ENCODE peak calls at places on chromosomes 5 and 9, in nine cellular contexts. Q, C, O, K, L, X, W, T and G are unnamed samples.
A peak's percentile ranks its signal among the peaks of the same experiment; 100 is the strongest.

GRCh38 chr9:123645762-123646161 is 284.2 kb downstream of the DENND1A start:
- DNase-seq in Q (no peak), C (no peak), O (no peak), K (no peak), L (no peak), X (no peak), W (no peak), T (no peak), G (no peak)

GRCh38 chr5:107217721-107218130 is 453.0 kb downstream of the EFNA5 start:
- DNase-seq in Q (no peak), C (no peak), O (no peak), K (peak; percentile 92), L (no peak), X (no peak), W (no peak), T (no peak), G (no peak)

GRCh38 chr9:109816490-109816889 is 36.5 kb downstream of the PALM2AKAP2 start:
- DNase-seq in Q (no peak), C (no peak), O (no peak), K (no peak), L (peak; percentile 98), X (no peak), W (peak; percentile 65), T (no peak), G (no peak)

GRCh38 chr5:160213537-160213936 is 15.8 kb upstream of the FABP6 start:
- DNase-seq in Q (no peak), C (no peak), O (no peak), K (no peak), L (no peak), X (no peak), W (no peak), T (no peak), G (no peak)

GRCh38 chr5:77774981-77775772 is 962 bp downstream of the TBCA start:
- DNase-seq in Q (no peak), C (no peak), O (no peak), K (no peak), L (no peak), X (no peak), W (no peak), T (no peak), G (no peak)

GRCh38 chr5:150181035-150181434 is 8.8 kb upstream of the SLC6A7 start:
- DNase-seq in Q (peak; percentile 80), C (no peak), O (no peak), K (no peak), L (no peak), X (no peak), W (no peak), T (no peak), G (no peak)

GRCh38 chr5:111262815-111263214 is 38.6 kb downstream of the CAMK4 start:
- DNase-seq in Q (no peak), C (no peak), O (no peak), K (no peak), L (no peak), X (no peak), W (no peak), T (no peak), G (no peak)

GRCh38 chr5:133830911-133831310 is 137.5 kb downstream of the C5orf15 start:
- DNase-seq in Q (no peak), C (no peak), O (no peak), K (peak; percentile 32), L (no peak), X (no peak), W (no peak), T (no peak), G (no peak)

GRCh38 chr9:115015018-115015635 is 84.7 kb upstream of the TNFSF8 start:
- DNase-seq in Q (peak; percentile 44), C (peak; percentile 15), O (no peak), K (no peak), L (no peak), X (peak; percentile 15), W (peak; percentile 71), T (no peak), G (peak; percentile 33)

GRCh38 chr5:137866541-137867388 is 895 bp upstream of the MYOT start:
- DNase-seq in Q (no peak), C (no peak), O (no peak), K (no peak), L (no peak), X (no peak), W (no peak), T (no peak), G (no peak)

GRCh38 chr9:137320555-137321384 is 18.7 kb upstream of the NRARP start:
- DNase-seq in Q (peak; percentile 41), C (no peak), O (no peak), K (peak; percentile 63), L (no peak), X (no peak), W (no peak), T (no peak), G (peak; percentile 61)

GRCh38 chr5:141127305-141127704 is 5.7 kb downstream of the PCDHB4 start:
- DNase-seq in Q (no peak), C (no peak), O (no peak), K (no peak), L (no peak), X (no peak), W (no peak), T (no peak), G (no peak)

GRCh38 chr5:87113848-87114247 is 153.8 kb upstream of the RASA1 start:
- DNase-seq in Q (no peak), C (no peak), O (no peak), K (no peak), L (peak; percentile 59), X (no peak), W (no peak), T (no peak), G (no peak)

GRCh38 chr5:9698849-9699240 is 68.7 kb upstream of the TAS2R1 start:
- DNase-seq in Q (no peak), C (no peak), O (no peak), K (no peak), L (no peak), X (no peak), W (no peak), T (no peak), G (no peak)

GRCh38 chr9:95096381-95096780 is 221.1 kb downstream of the FANCC start:
- DNase-seq in Q (no peak), C (no peak), O (no peak), K (no peak), L (no peak), X (no peak), W (no peak), T (no peak), G (no peak)
- TF ChIP-seq CTCF in Q (no peak), C (no peak), O (peak; percentile 16), K (no peak), L (no peak), X (no peak), W (no peak), T (no peak), G (peak; percentile 14)

GRCh38 chr9:8764041-8764440 is 964.5 kb upstream of the DMAC1 start:
- DNase-seq in Q (no peak), C (no peak), O (no peak), K (no peak), L (no peak), X (no peak), W (no peak), T (no peak), G (no peak)

GRCh38 chr9:8760000-8760767 is 960.6 kb upstream of the DMAC1 start:
- DNase-seq in Q (no peak), C (no peak), O (no peak), K (no peak), L (no peak), X (no peak), W (no peak), T (no peak), G (peak; percentile 24)

GRCh38 chr9:8766096-8766495 is 966.5 kb upstream of the DMAC1 start:
- DNase-seq in Q (no peak), C (no peak), O (no peak), K (no peak), L (no peak), X (no peak), W (no peak), T (no peak), G (no peak)

DNA sequence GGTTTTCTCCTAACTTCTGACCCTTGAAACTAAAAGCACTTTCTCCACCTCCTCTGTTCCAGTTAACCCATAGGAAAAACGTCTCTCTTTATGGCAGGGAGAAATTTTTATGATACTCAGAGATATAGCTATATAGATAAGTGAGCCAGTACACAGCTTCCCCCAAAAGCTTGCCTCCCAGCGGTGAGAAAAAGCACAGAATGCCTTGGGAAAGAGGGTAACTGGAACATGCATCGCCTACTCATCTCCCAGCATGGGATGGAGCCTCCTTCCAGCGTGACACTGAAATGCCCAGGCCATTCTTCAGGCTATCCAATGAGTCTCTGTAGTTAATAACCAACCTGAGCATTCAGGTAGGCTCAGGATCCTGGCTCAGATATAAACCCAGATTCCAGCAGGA is 963.1 kb upstream of the DMAC1 start:
- DNase-seq in Q (peak; percentile 28), C (no peak), O (no peak), K (no peak), L (no peak), X (no peak), W (peak; percentile 38), T (no peak), G (no peak)
- TF ChIP-seq CTCF in Q (no peak), C (no peak), O (no peak), K (no peak), L (no peak), X (no peak), W (peak; percentile 28), T (no peak), G (no peak)

GRCh38 chr5:136066705-136067271 is 38.0 kb downstream of the TGFBI start:
- DNase-seq in Q (peak; percentile 47), C (no peak), O (no peak), K (no peak), L (no peak), X (no peak), W (no peak), T (no peak), G (no peak)
- TF ChIP-seq CTCF in Q (no peak), C (no peak), O (peak; percentile 35), K (peak; percentile 12), L (peak; percentile 50), X (no peak), W (peak; percentile 13), T (no peak), G (no peak)

GRCh38 chr5:62305715-62306493 is at the start of gene KIF2A:
- DNase-seq in Q (peak; percentile 95), C (peak; percentile 79), O (peak; percentile 94), K (peak; percentile 94), L (peak; percentile 66), X (peak; percentile 81), W (peak; percentile 97), T (peak; percentile 85), G (peak; percentile 92)
- TF ChIP-seq CTCF in Q (peak; percentile 17), C (no peak), O (peak; percentile 40), K (peak; percentile 15), L (peak; percentile 16), X (peak; percentile 17), W (no peak), T (no peak), G (no peak)